ENCODE peak calls at places on chromosomes 13 and 19, in nine cellular contexts. O, R, M, S, X, Z, L, H and U are unnamed samples.

GRCh38 chr13:108082481-108082880 is 132.9 kb downstream of the LIG4 start:
- DNase-seq in O (no peak), R (no peak), M (no peak), S (no peak), X (no peak), Z (no peak), L (no peak), H (no peak), U (no peak)

GRCh38 chr19:5130371-5131030 is 161.6 kb downstream of the KDM4B start:
- DNase-seq in O (no peak), R (no peak), M (peak), S (no peak), X (no peak), Z (no peak), L (no peak), H (no peak), U (no peak)

GRCh38 chr19:14410054-14410774 is 8.9 kb downstream of the DDX39A start:
- DNase-seq in O (no peak), R (no peak), M (no peak), S (no peak), X (no peak), Z (no peak), L (no peak), H (no peak), U (no peak)

GRCh38 chr19:22622901-22623840 is 11.0 kb upstream of the ZNF492 start:
- DNase-seq in O (no peak), R (no peak), M (no peak), S (no peak), X (no peak), Z (peak), L (no peak), H (peak), U (no peak)

GRCh38 chr19:58355215-58355796 is 2.0 kb upstream of the A1BG start:
- DNase-seq in O (no peak), R (no peak), M (no peak), S (no peak), X (no peak), Z (no peak), L (no peak), H (no peak), U (no peak)

GRCh38 chr13:99992376-99992775 is 10.8 kb downstream of the ZIC2 start:
- DNase-seq in O (no peak), R (no peak), M (no peak), S (no peak), X (no peak), Z (no peak), L (no peak), H (no peak), U (no peak)

GRCh38 chr13:72638059-72638815 is 89.2 kb downstream of the MZT1 start:
- DNase-seq in O (no peak), R (no peak), M (no peak), S (no peak), X (no peak), Z (no peak), L (no peak), H (no peak), U (no peak)

GRCh38 chr13:107680115-107680514 is 535.2 kb downstream of the LIG4 start:
- DNase-seq in O (no peak), R (no peak), M (no peak), S (peak), X (no peak), Z (peak), L (no peak), H (no peak), U (no peak)

GRCh38 chr13:84121456-84121855 is 239.2 kb upstream of the SLITRK1 start:
- DNase-seq in O (no peak), R (no peak), M (no peak), S (no peak), X (peak), Z (no peak), L (no peak), H (no peak), U (peak)

GRCh38 chr19:39082167-39082566 is 2.0 kb upstream of the ACP7 start:
- DNase-seq in O (no peak), R (no peak), M (no peak), S (no peak), X (no peak), Z (no peak), L (no peak), H (no peak), U (no peak)

GRCh38 chr19:39083983-39084731 is at the start of gene ACP7:
- DNase-seq in O (no peak), R (no peak), M (no peak), S (no peak), X (no peak), Z (peak), L (no peak), H (no peak), U (no peak)

GRCh38 chr19:39082745-39083598 is 1.2 kb upstream of the ACP7 start:
- DNase-seq in O (no peak), R (no peak), M (no peak), S (no peak), X (no peak), Z (no peak), L (no peak), H (no peak), U (no peak)

GRCh38 chr19:39084732-39085080 is 538 bp downstream of the ACP7 start:
- DNase-seq in O (no peak), R (no peak), M (no peak), S (no peak), X (no peak), Z (peak), L (no peak), H (no peak), U (no peak)

DNA sequence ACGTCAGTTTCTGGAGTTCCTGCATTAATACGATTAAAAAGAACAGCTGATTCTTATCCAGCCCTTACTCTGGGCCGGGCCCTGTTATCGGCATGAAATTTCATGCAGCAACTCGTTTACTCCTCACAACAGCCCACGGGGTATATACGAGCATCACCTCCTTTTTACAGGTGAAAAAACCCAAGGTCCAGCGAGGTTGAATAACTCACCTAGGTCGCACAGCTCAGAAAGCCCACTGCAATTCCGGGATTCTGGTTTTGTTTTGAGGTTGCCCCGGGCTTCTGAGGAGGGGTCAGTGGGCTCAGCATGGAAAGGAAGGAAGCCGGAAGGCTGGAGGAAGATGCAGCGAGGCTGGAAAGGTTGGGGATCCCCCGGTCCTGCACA is 577 bp upstream of the ACP7 start:
- DNase-seq in O (no peak), R (no peak), M (no peak), S (no peak), X (no peak), Z (peak), L (no peak), H (no peak), U (no peak)
- H3K4me3 ChIP-seq in O (peak), R (peak), M (no peak), S (no peak), X (no peak), Z (peak), L (peak), H (no peak), U (peak)

DNA sequence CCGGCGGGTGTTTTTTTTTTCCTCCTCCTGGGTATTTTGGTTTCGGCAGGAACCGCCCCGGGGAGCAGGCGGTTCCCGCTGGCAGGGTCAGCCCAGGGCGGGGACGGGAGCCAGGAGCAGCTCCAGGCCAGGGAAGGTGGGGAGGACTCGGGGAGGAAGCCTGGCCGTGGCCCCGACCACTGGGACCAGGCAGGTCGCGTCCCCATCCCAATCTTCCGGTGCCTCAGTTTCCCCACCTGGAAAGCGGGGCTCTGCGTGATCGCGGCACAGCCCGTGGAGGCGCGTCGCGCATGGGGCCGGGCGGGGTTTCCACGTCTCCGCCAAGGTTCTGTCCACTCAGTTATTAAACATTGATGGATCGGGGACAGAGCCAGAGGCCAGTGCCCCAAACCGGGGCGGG is 34.8 kb downstream of the IL12RB1 start:
- DNase-seq in O (no peak), R (no peak), M (no peak), S (no peak), X (no peak), Z (peak), L (peak), H (no peak), U (no peak)
- H3K4me3 ChIP-seq in O (no peak), R (peak), M (no peak), S (no peak), X (no peak), Z (peak), L (peak), H (no peak), U (no peak)

GRCh38 chr13:27826379-27827353 is 34.4 kb downstream of the GSX1 start:
- DNase-seq in O (peak), R (peak), M (peak), S (peak), X (peak), Z (peak), L (peak), H (peak), U (peak)

GRCh38 chr13:27834095-27834494 is 41.8 kb downstream of the GSX1 start:
- DNase-seq in O (no peak), R (no peak), M (no peak), S (no peak), X (no peak), Z (no peak), L (peak), H (peak), U (no peak)

GRCh38 chr13:27827646-27828045 is 35.4 kb downstream of the GSX1 start:
- DNase-seq in O (no peak), R (no peak), M (no peak), S (no peak), X (no peak), Z (no peak), L (no peak), H (peak), U (no peak)

GRCh38 chr13:27833206-27833605 is 40.9 kb downstream of the GSX1 start:
- DNase-seq in O (no peak), R (no peak), M (no peak), S (no peak), X (no peak), Z (no peak), L (no peak), H (peak), U (no peak)

GRCh38 chr13:27830010-27830409 is 37.7 kb downstream of the GSX1 start:
- DNase-seq in O (peak), R (no peak), M (peak), S (peak), X (no peak), Z (peak), L (peak), H (peak), U (no peak)
- H3K4me3 ChIP-seq in O (peak), R (peak), M (no peak), S (peak), X (no peak), Z (no peak), L (no peak), H (no peak), U (peak)

DNA sequence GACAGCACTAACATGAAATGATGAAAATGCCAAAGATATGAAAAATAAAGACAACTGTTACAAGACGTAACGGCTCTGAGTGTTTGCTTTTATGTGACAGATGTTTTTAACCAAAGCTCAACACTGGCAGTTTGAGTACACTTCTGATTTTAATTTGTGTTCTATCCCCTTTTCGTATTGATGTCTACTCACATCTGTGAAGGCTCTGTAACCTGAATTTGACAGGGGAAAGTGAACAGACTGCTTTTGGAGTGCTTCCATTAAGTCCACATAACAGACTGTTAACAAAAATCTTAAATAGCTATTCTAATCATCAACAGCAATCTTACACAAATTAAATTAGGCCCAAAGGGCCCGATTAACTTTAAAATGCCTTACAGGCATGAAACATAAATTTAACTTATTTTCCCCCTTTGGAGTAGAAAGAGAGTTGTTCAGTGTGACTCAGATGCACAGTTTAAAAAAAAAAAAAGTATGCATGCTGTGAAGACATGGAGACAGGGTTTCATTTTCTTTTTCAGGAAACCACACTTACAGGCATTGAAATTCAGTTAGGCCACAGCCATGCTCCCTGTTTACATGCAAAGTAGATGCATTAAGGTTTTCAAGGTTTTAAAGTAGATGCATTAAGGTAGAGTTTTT is 16.3 kb upstream of the RNASEH2B start:
- DNase-seq in O (no peak), R (no peak), M (no peak), S (no peak), X (no peak), Z (peak), L (no peak), H (no peak), U (no peak)
- H3K4me3 ChIP-seq in O (no peak), R (no peak), M (no peak), S (no peak), X (no peak), Z (no peak), L (no peak), H (no peak), U (no peak)

GRCh38 chr19:12939908-12940533 is 1.6 kb downstream of the CALR start:
- DNase-seq in O (no peak), R (no peak), M (no peak), S (no peak), X (no peak), Z (peak), L (no peak), H (no peak), U (no peak)
- H3K4me3 ChIP-seq in O (peak), R (peak), M (no peak), S (peak), X (peak), Z (peak), L (peak), H (peak), U (peak)

DNA sequence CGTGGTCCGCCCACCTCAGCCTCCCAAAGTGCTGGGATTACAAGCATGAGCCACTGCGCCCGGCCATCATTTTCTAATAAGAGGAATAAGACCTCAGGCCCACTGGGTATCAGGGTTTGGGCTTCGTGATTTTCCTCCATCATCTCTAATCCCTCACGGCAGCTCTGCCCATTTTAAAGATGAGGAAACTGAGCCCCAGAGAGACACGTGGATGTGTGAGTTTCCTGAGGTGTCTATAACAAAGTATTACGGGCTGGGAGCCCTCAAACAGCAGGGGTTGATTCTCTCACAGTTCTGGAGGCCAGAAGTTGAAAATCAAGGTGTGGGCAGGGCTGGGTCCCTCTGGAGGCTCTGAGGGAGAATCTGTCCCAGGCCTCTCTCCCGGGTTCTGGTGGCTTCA is 33.7 kb downstream of the MYO9B start:
- DNase-seq in O (no peak), R (no peak), M (no peak), S (no peak), X (no peak), Z (no peak), L (no peak), H (no peak), U (no peak)
- H3K4me3 ChIP-seq in O (no peak), R (no peak), M (no peak), S (no peak), X (no peak), Z (no peak), L (no peak), H (no peak), U (no peak)

GRCh38 chr19:54203151-54203611 is 2.5 kb downstream of the RPS9 start:
- DNase-seq in O (no peak), R (no peak), M (peak), S (no peak), X (no peak), Z (peak), L (peak), H (no peak), U (no peak)

GRCh38 chr19:54206831-54207177 is 6.1 kb downstream of the RPS9 start:
- DNase-seq in O (no peak), R (no peak), M (no peak), S (no peak), X (no peak), Z (no peak), L (no peak), H (no peak), U (no peak)

GRCh38 chr19:54206030-54206830 is 5.6 kb downstream of the RPS9 start:
- DNase-seq in O (no peak), R (no peak), M (no peak), S (no peak), X (no peak), Z (no peak), L (no peak), H (no peak), U (no peak)

GRCh38 chr19:54201980-54202379 is 1.3 kb downstream of the RPS9 start:
- DNase-seq in O (no peak), R (no peak), M (no peak), S (no peak), X (no peak), Z (no peak), L (no peak), H (no peak), U (no peak)

DNA sequence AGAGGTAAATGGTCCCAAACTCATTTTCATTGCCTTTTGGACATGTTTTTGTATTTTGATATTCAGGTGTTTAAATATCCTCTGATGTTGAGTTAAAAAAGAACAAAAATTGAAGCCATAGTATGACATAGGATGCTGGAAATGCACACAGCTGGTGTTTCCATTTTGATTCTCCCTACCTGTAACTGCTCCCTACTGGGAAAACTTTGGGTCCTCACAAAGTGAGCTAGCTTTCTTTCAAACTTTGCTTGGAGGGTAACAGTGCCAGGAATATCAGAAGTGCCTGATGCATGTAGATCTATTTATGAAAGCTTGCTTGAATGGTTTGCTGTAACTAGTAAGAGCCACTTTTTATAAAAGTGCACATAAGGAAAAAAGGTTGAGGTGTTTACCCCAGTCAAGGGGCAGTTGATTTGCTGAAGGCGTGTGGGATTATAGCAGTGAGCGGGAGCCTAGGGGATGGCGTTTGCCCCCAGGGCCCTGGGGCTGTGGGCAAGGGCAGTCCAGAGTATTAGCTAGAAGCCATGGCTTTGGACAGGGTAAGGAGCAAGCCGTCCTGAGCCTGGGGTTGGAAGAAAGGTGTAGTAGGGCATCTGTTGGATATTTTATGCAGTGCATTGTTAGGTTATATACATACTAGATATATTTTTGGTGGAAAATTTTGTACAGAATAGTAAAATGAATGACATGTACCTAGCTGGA is 4.3 kb downstream of the RPS9 start:
- DNase-seq in O (no peak), R (no peak), M (no peak), S (no peak), X (no peak), Z (no peak), L (no peak), H (no peak), U (no peak)
- H3K4me3 ChIP-seq in O (no peak), R (peak), M (no peak), S (peak), X (no peak), Z (no peak), L (no peak), H (no peak), U (no peak)

GRCh38 chr19:51125421-51126075 is 842 bp downstream of the SIGLEC9 start:
- DNase-seq in O (no peak), R (peak), M (no peak), S (no peak), X (no peak), Z (no peak), L (no peak), H (no peak), U (no peak)
- H3K4me3 ChIP-seq in O (no peak), R (peak), M (no peak), S (no peak), X (no peak), Z (no peak), L (no peak), H (peak), U (no peak)

GRCh38 chr13:46321494-46322225 is 65.4 kb downstream of the RUBCNL start:
- DNase-seq in O (peak), R (no peak), M (peak), S (peak), X (no peak), Z (peak), L (peak), H (peak), U (peak)
- H3K4me3 ChIP-seq in O (no peak), R (no peak), M (no peak), S (no peak), X (no peak), Z (no peak), L (no peak), H (no peak), U (no peak)

GRCh38 chr19:11692127-11692790 is 46.5 kb downstream of the ZNF823 start:
- DNase-seq in O (no peak), R (no peak), M (no peak), S (no peak), X (no peak), Z (no peak), L (no peak), H (no peak), U (no peak)

GRCh38 chr19:11697284-11697855 is 41.4 kb downstream of the ZNF823 start:
- DNase-seq in O (no peak), R (no peak), M (no peak), S (no peak), X (no peak), Z (no peak), L (no peak), H (no peak), U (no peak)

GRCh38 chr19:11694533-11695439 is 44.0 kb downstream of the ZNF823 start:
- DNase-seq in O (no peak), R (peak), M (peak), S (peak), X (peak), Z (peak), L (peak), H (peak), U (peak)

GRCh38 chr19:11698231-11698630 is 40.5 kb downstream of the ZNF823 start:
- DNase-seq in O (no peak), R (no peak), M (no peak), S (no peak), X (no peak), Z (no peak), L (no peak), H (no peak), U (no peak)

GRCh38 chr19:11693505-11694499 is 44.9 kb downstream of the ZNF823 start:
- DNase-seq in O (no peak), R (no peak), M (peak), S (peak), X (peak), Z (peak), L (no peak), H (no peak), U (peak)
- H3K4me3 ChIP-seq in O (no peak), R (peak), M (no peak), S (peak), X (peak), Z (peak), L (peak), H (peak), U (peak)